ENCODE peak calls at places on chromosomes 13 and 19, in five cellular contexts. One of them, this sample, is unnamed.

GRCh38 chr13:50529154-50529882 is 314.2 kb downstream of the DLEU7 start:
- DNase-seq in left lung: peak
- DNase-seq in pancreas: peak
- DNase-seq in SHP77: peak
- DNase-seq in H7: no peak
- DNase-seq in this sample: peak

GRCh38 chr13:48571121-48571901 is 38.4 kb upstream of the RCBTB2 start:
- DNase-seq in left lung: no peak
- DNase-seq in pancreas: no peak
- DNase-seq in SHP77: no peak
- DNase-seq in H7: no peak
- DNase-seq in this sample: peak

GRCh38 chr13:73259061-73259908 is 200.5 kb downstream of the KLF5 start:
- DNase-seq in left lung: no peak
- DNase-seq in pancreas: no peak
- DNase-seq in SHP77: no peak
- DNase-seq in H7: no peak
- DNase-seq in this sample: no peak

GRCh38 chr19:16259385-16260159 is 61.9 kb downstream of the AP1M1 start:
- DNase-seq in left lung: no peak
- DNase-seq in pancreas: no peak
- DNase-seq in SHP77: peak
- DNase-seq in H7: peak
- DNase-seq in this sample: peak

GRCh38 chr19:46529622-46530451 is 34.2 kb upstream of the PNMA8B start:
- DNase-seq in left lung: peak
- DNase-seq in pancreas: no peak
- DNase-seq in SHP77: peak
- DNase-seq in H7: peak
- DNase-seq in this sample: peak

GRCh38 chr13:76383671-76384461 is 502.3 kb downstream of the KCTD12 start:
- DNase-seq in left lung: no peak
- DNase-seq in pancreas: no peak
- DNase-seq in SHP77: peak
- DNase-seq in H7: no peak
- DNase-seq in this sample: peak

GRCh38 chr13:25253702-25254101 is 33.6 kb downstream of the MTMR6 start:
- DNase-seq in left lung: no peak
- DNase-seq in pancreas: no peak
- DNase-seq in SHP77: no peak
- DNase-seq in H7: no peak
- DNase-seq in this sample: no peak

GRCh38 chr13:113129921-113130750 is 7.5 kb downstream of the F10 start:
- DNase-seq in left lung: peak
- DNase-seq in pancreas: peak
- DNase-seq in SHP77: no peak
- DNase-seq in H7: no peak
- DNase-seq in this sample: no peak

GRCh38 chr19:41424335-41425173 is 2.6 kb downstream of the B3GNT8 start:
- DNase-seq in left lung: no peak
- DNase-seq in pancreas: peak
- DNase-seq in SHP77: no peak
- DNase-seq in H7: no peak
- DNase-seq in this sample: no peak

GRCh38 chr19:7159105-7159933 is 89.8 kb downstream of the ZNF557 start:
- DNase-seq in left lung: no peak
- DNase-seq in pancreas: no peak
- DNase-seq in SHP77: peak
- DNase-seq in H7: no peak
- DNase-seq in this sample: peak

GRCh38 chr13:106709509-106709908 is 141.6 kb upstream of the ARGLU1 start:
- DNase-seq in left lung: no peak
- DNase-seq in pancreas: no peak
- DNase-seq in SHP77: no peak
- DNase-seq in H7: no peak
- DNase-seq in this sample: peak

GRCh38 chr19:31110331-31110730 is 238.9 kb downstream of the TSHZ3 start:
- DNase-seq in left lung: no peak
- DNase-seq in pancreas: no peak
- DNase-seq in SHP77: no peak
- DNase-seq in H7: peak
- DNase-seq in this sample: no peak

GRCh38 chr19:13162749-13163608 is 12.8 kb downstream of the IER2 start:
- DNase-seq in left lung: peak
- DNase-seq in pancreas: peak
- DNase-seq in SHP77: peak
- DNase-seq in H7: peak
- DNase-seq in this sample: peak

GRCh38 chr13:50708461-50708860 is 135.0 kb downstream of the DLEU7 start:
- DNase-seq in left lung: no peak
- DNase-seq in pancreas: no peak
- DNase-seq in SHP77: no peak
- DNase-seq in H7: no peak
- DNase-seq in this sample: no peak

GRCh38 chr19:18833141-18833476 is 1.4 kb downstream of the UPF1 start:
- DNase-seq in left lung: no peak
- DNase-seq in pancreas: no peak
- DNase-seq in SHP77: no peak
- DNase-seq in H7: no peak
- DNase-seq in this sample: no peak

GRCh38 chr19:40640744-40641143 is 39.6 kb downstream of the LTBP4 start:
- DNase-seq in left lung: peak
- DNase-seq in pancreas: no peak
- DNase-seq in SHP77: no peak
- DNase-seq in H7: peak
- DNase-seq in this sample: no peak

This sample was measured in lung microvascular endothelial cell.